ENCODE peak calls at places on chromosomes 5 and 9, in eight cellular contexts. One of them, this sample, is unnamed.

GRCh38 chr9:92970467-92970923 is 23.2 kb downstream of the FGD3 start:
- DNase-seq in prostate gland: no peak
- DNase-seq in ascending aorta: no peak
- DNase-seq in sigmoid colon: no peak
- DNase-seq in HL-60: no peak
- DNase-seq in RWPE1: peak
- DNase-seq in tibial artery: peak
- DNase-seq in IMR-90: peak
- DNase-seq in this sample: no peak

GRCh38 chr5:53366245-53366644 is 114.2 kb upstream of the FST start:
- DNase-seq in prostate gland: no peak
- DNase-seq in HL-60: no peak
- DNase-seq in tibial artery: no peak
- DNase-seq in ascending aorta: no peak
- DNase-seq in RWPE1: peak
- DNase-seq in sigmoid colon: no peak
- DNase-seq in IMR-90: peak
- DNase-seq in this sample: no peak

GRCh38 chr5:143364061-143364460 is 39.4 kb downstream of the NR3C1 start:
- DNase-seq in sigmoid colon: no peak
- DNase-seq in RWPE1: no peak
- DNase-seq in tibial artery: no peak
- DNase-seq in prostate gland: no peak
- DNase-seq in HL-60: no peak
- DNase-seq in IMR-90: no peak
- DNase-seq in ascending aorta: no peak
- DNase-seq in this sample: no peak

GRCh38 chr9:115978739-115979138 is 174.9 kb upstream of the PAPPA start:
- DNase-seq in prostate gland: no peak
- DNase-seq in ascending aorta: no peak
- DNase-seq in tibial artery: no peak
- DNase-seq in RWPE1: no peak
- DNase-seq in HL-60: no peak
- DNase-seq in sigmoid colon: no peak
- DNase-seq in IMR-90: no peak
- DNase-seq in this sample: no peak

GRCh38 chr5:110150199-110150598 is 460.5 kb downstream of the MAN2A1 start:
- DNase-seq in tibial artery: no peak
- DNase-seq in prostate gland: no peak
- DNase-seq in HL-60: no peak
- DNase-seq in ascending aorta: no peak
- DNase-seq in sigmoid colon: no peak
- DNase-seq in RWPE1: no peak
- DNase-seq in IMR-90: no peak
- DNase-seq in this sample: no peak

GRCh38 chr5:116038817-116039216 is 6.5 kb downstream of the ARL14EPL start:
- DNase-seq in HL-60: peak
- DNase-seq in prostate gland: no peak
- DNase-seq in tibial artery: no peak
- DNase-seq in RWPE1: no peak
- DNase-seq in sigmoid colon: no peak
- DNase-seq in IMR-90: no peak
- DNase-seq in ascending aorta: no peak
- DNase-seq in this sample: no peak

GRCh38 chr9:136983167-136983566 is 374 bp downstream of the LCNL1 start:
- DNase-seq in IMR-90: no peak
- DNase-seq in tibial artery: no peak
- DNase-seq in RWPE1: no peak
- DNase-seq in sigmoid colon: no peak
- DNase-seq in prostate gland: no peak
- DNase-seq in ascending aorta: no peak
- DNase-seq in HL-60: no peak
- DNase-seq in this sample: no peak

GRCh38 chr5:139644646-139645494 is 3.3 kb upstream of the CXXC5 start:
- DNase-seq in ascending aorta: no peak
- DNase-seq in tibial artery: peak
- DNase-seq in IMR-90: no peak
- DNase-seq in HL-60: no peak
- DNase-seq in sigmoid colon: peak
- DNase-seq in prostate gland: no peak
- DNase-seq in RWPE1: no peak
- DNase-seq in this sample: no peak

GRCh38 chr9:74940600-74940999 is 12.1 kb downstream of the C9orf40 start:
- DNase-seq in ascending aorta: no peak
- DNase-seq in IMR-90: peak
- DNase-seq in RWPE1: no peak
- DNase-seq in sigmoid colon: no peak
- DNase-seq in prostate gland: no peak
- DNase-seq in HL-60: no peak
- DNase-seq in tibial artery: no peak
- DNase-seq in this sample: no peak

GRCh38 chr9:113349434-113350337 is at the start of gene BSPRY:
- DNase-seq in sigmoid colon: no peak
- DNase-seq in tibial artery: no peak
- DNase-seq in HL-60: no peak
- DNase-seq in IMR-90: no peak
- DNase-seq in ascending aorta: no peak
- DNase-seq in prostate gland: no peak
- DNase-seq in RWPE1: peak
- DNase-seq in this sample: no peak

GRCh38 chr9:4491621-4491975 is 1.3 kb downstream of the SLC1A1 start:
- DNase-seq in tibial artery: no peak
- DNase-seq in ascending aorta: no peak
- DNase-seq in HL-60: no peak
- DNase-seq in sigmoid colon: no peak
- DNase-seq in IMR-90: no peak
- DNase-seq in prostate gland: peak
- DNase-seq in RWPE1: no peak
- DNase-seq in this sample: no peak

GRCh38 chr5:140312067-140312790 is 9.3 kb upstream of the PFDN1 start:
- DNase-seq in sigmoid colon: peak
- DNase-seq in HL-60: peak
- DNase-seq in tibial artery: no peak
- DNase-seq in prostate gland: no peak
- DNase-seq in IMR-90: peak
- DNase-seq in RWPE1: peak
- DNase-seq in ascending aorta: no peak
- DNase-seq in this sample: no peak

GRCh38 chr9:468766-469496 is 254.3 kb downstream of the DOCK8 start:
- DNase-seq in IMR-90: no peak
- DNase-seq in tibial artery: no peak
- DNase-seq in prostate gland: no peak
- DNase-seq in HL-60: no peak
- DNase-seq in ascending aorta: no peak
- DNase-seq in sigmoid colon: no peak
- DNase-seq in RWPE1: no peak
- DNase-seq in this sample: no peak

GRCh38 chr5:143341807-143342570 is 61.5 kb downstream of the NR3C1 start:
- DNase-seq in HL-60: no peak
- DNase-seq in prostate gland: no peak
- DNase-seq in ascending aorta: no peak
- DNase-seq in sigmoid colon: no peak
- DNase-seq in RWPE1: peak
- DNase-seq in tibial artery: no peak
- DNase-seq in IMR-90: peak
- DNase-seq in this sample: no peak

GRCh38 chr5:54186912-54187445 is 123.4 kb downstream of the ARL15 start:
- DNase-seq in tibial artery: no peak
- DNase-seq in sigmoid colon: no peak
- DNase-seq in ascending aorta: no peak
- DNase-seq in RWPE1: no peak
- DNase-seq in IMR-90: no peak
- DNase-seq in HL-60: no peak
- DNase-seq in prostate gland: no peak
- DNase-seq in this sample: no peak

GRCh38 chr9:94717656-94718225 is 8.8 kb upstream of the AOPEP start:
- DNase-seq in HL-60: peak
- DNase-seq in prostate gland: no peak
- DNase-seq in RWPE1: no peak
- DNase-seq in tibial artery: no peak
- DNase-seq in sigmoid colon: no peak
- DNase-seq in ascending aorta: no peak
- DNase-seq in IMR-90: peak
- DNase-seq in this sample: no peak

GRCh38 chr5:126390056-126390455 is 33.2 kb upstream of the GRAMD2B start:
- DNase-seq in prostate gland: no peak
- DNase-seq in IMR-90: no peak
- DNase-seq in sigmoid colon: no peak
- DNase-seq in ascending aorta: no peak
- DNase-seq in RWPE1: no peak
- DNase-seq in tibial artery: no peak
- DNase-seq in HL-60: no peak
- DNase-seq in this sample: no peak

GRCh38 chr9:70121818-70122436 is 78.3 kb downstream of the MAMDC2 start:
- DNase-seq in IMR-90: peak
- DNase-seq in tibial artery: no peak
- DNase-seq in prostate gland: no peak
- DNase-seq in ascending aorta: no peak
- DNase-seq in RWPE1: no peak
- DNase-seq in sigmoid colon: no peak
- DNase-seq in HL-60: no peak
- DNase-seq in this sample: no peak

GRCh38 chr9:98248737-98249474 is 6.5 kb downstream of the TBC1D2 start:
- DNase-seq in RWPE1: peak
- DNase-seq in sigmoid colon: peak
- DNase-seq in IMR-90: peak
- DNase-seq in prostate gland: peak
- DNase-seq in HL-60: peak
- DNase-seq in ascending aorta: peak
- DNase-seq in tibial artery: peak
- DNase-seq in this sample: peak

GRCh38 chr5:79849061-79849460 is 142.0 kb downstream of the MTX3 start:
- DNase-seq in RWPE1: no peak
- DNase-seq in IMR-90: no peak
- DNase-seq in tibial artery: no peak
- DNase-seq in ascending aorta: no peak
- DNase-seq in sigmoid colon: no peak
- DNase-seq in prostate gland: no peak
- DNase-seq in HL-60: no peak
- DNase-seq in this sample: peak

GRCh38 chr5:79850316-79850822 is 140.7 kb downstream of the MTX3 start:
- DNase-seq in prostate gland: no peak
- DNase-seq in sigmoid colon: peak
- DNase-seq in IMR-90: no peak
- DNase-seq in ascending aorta: no peak
- DNase-seq in RWPE1: no peak
- DNase-seq in HL-60: no peak
- DNase-seq in tibial artery: no peak
- DNase-seq in this sample: peak

GRCh38 chr5:79851694-79852006 is 139.4 kb downstream of the MTX3 start:
- DNase-seq in sigmoid colon: no peak
- DNase-seq in RWPE1: no peak
- DNase-seq in HL-60: no peak
- DNase-seq in ascending aorta: no peak
- DNase-seq in tibial artery: no peak
- DNase-seq in IMR-90: no peak
- DNase-seq in prostate gland: no peak
- DNase-seq in this sample: no peak

GRCh38 chr5:79850941-79851693 is 139.9 kb downstream of the MTX3 start:
- DNase-seq in sigmoid colon: no peak
- DNase-seq in tibial artery: no peak
- DNase-seq in ascending aorta: no peak
- DNase-seq in IMR-90: no peak
- DNase-seq in RWPE1: no peak
- DNase-seq in HL-60: no peak
- DNase-seq in prostate gland: no peak
- DNase-seq in this sample: peak

GRCh38 chr5:79849486-79850315 is 141.4 kb downstream of the MTX3 start:
- DNase-seq in prostate gland: no peak
- DNase-seq in IMR-90: no peak
- DNase-seq in HL-60: no peak
- DNase-seq in tibial artery: no peak
- DNase-seq in ascending aorta: no peak
- DNase-seq in sigmoid colon: no peak
- DNase-seq in RWPE1: no peak
- DNase-seq in this sample: peak
- H3K27ac ChIP-seq in prostate gland: no peak
- H3K27ac ChIP-seq in IMR-90: no peak
- H3K27ac ChIP-seq in HL-60: no peak
- H3K27ac ChIP-seq in tibial artery: no peak
- H3K27ac ChIP-seq in ascending aorta: no peak
- H3K27ac ChIP-seq in sigmoid colon: peak
- H3K27ac ChIP-seq in RWPE1: no peak
- H3K27ac ChIP-seq in this sample: no peak

GRCh38 chr5:3268760-3269330 is 326.8 kb upstream of the IRX1 start:
- DNase-seq in prostate gland: no peak
- DNase-seq in HL-60: no peak
- DNase-seq in tibial artery: no peak
- DNase-seq in RWPE1: no peak
- DNase-seq in ascending aorta: no peak
- DNase-seq in sigmoid colon: no peak
- DNase-seq in IMR-90: no peak
- DNase-seq in this sample: no peak
- TF ChIP-seq CTCF in prostate gland: no peak
- TF ChIP-seq CTCF in HL-60: no peak
- TF ChIP-seq CTCF in tibial artery: no peak
- TF ChIP-seq CTCF in RWPE1: no peak
- TF ChIP-seq CTCF in ascending aorta: no peak
- TF ChIP-seq CTCF in sigmoid colon: no peak
- TF ChIP-seq CTCF in IMR-90: no peak
- TF ChIP-seq CTCF in this sample: no peak

GRCh38 chr5:58706746-58707145 is 123.9 kb downstream of the RAB3C start:
- DNase-seq in HL-60: no peak
- DNase-seq in RWPE1: no peak
- DNase-seq in prostate gland: no peak
- DNase-seq in tibial artery: no peak
- DNase-seq in ascending aorta: no peak
- DNase-seq in sigmoid colon: no peak
- DNase-seq in IMR-90: no peak
- DNase-seq in this sample: no peak
- H3K27ac ChIP-seq in HL-60: no peak
- H3K27ac ChIP-seq in RWPE1: no peak
- H3K27ac ChIP-seq in prostate gland: no peak
- H3K27ac ChIP-seq in tibial artery: no peak
- H3K27ac ChIP-seq in ascending aorta: no peak
- H3K27ac ChIP-seq in sigmoid colon: no peak
- H3K27ac ChIP-seq in IMR-90: no peak
- H3K27ac ChIP-seq in this sample: no peak

DNA sequence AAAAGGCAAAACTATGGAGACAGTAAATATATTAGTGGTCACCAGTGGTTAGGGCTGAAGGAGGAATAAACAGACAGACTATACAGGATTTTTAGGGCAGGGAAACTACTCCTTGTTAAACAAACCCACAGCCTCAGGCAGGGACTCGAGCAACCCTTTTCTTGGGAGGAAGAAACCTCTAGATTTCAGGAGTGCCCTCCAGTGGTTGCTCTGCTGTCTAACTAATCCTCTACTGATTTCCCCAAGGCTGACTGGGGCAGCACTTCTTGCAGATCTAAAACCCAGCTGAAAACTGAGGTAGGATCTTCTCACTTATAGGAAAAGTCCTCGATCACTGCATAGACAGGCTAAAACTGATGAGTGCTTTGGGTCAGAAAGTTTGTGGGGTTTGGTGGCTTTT is 176.8 kb downstream of the ISOC1 start:
- DNase-seq in RWPE1: no peak
- DNase-seq in ascending aorta: no peak
- DNase-seq in tibial artery: no peak
- DNase-seq in HL-60: no peak
- DNase-seq in prostate gland: no peak
- DNase-seq in IMR-90: no peak
- DNase-seq in sigmoid colon: no peak
- DNase-seq in this sample: no peak
- TF ChIP-seq CTCF in RWPE1: no peak
- TF ChIP-seq CTCF in ascending aorta: no peak
- TF ChIP-seq CTCF in tibial artery: no peak
- TF ChIP-seq CTCF in HL-60: no peak
- TF ChIP-seq CTCF in prostate gland: no peak
- TF ChIP-seq CTCF in IMR-90: no peak
- TF ChIP-seq CTCF in sigmoid colon: no peak
- TF ChIP-seq CTCF in this sample: no peak

GRCh38 chr5:170097934-170098333 is 7.8 kb upstream of the FOXI1 start:
- DNase-seq in HL-60: peak
- DNase-seq in RWPE1: no peak
- DNase-seq in IMR-90: no peak
- DNase-seq in ascending aorta: no peak
- DNase-seq in tibial artery: no peak
- DNase-seq in prostate gland: no peak
- DNase-seq in sigmoid colon: peak
- DNase-seq in this sample: no peak
- H3K27ac ChIP-seq in HL-60: no peak
- H3K27ac ChIP-seq in RWPE1: no peak
- H3K27ac ChIP-seq in IMR-90: no peak
- H3K27ac ChIP-seq in ascending aorta: no peak
- H3K27ac ChIP-seq in tibial artery: no peak
- H3K27ac ChIP-seq in prostate gland: no peak
- H3K27ac ChIP-seq in sigmoid colon: no peak
- H3K27ac ChIP-seq in this sample: no peak

This sample was measured in coronary artery.